ENCODE peak calls at places on chromosome 12, in seven cellular contexts. F is WTC11, B is HCT116, O is A549, E is SK-N-SH, V is H1, Z is endothelial cell of umbilical vein. K is an unnamed sample.

GRCh38 chr12:10364839-10365681 is 24.8 kb downstream of the KLRK1 start:
- DNase-seq in B (peak; percentile 71), O (peak; percentile 53), Z (peak; percentile 82), E (peak; percentile 33), V (no peak), F (no peak), K (peak; percentile 83)

GRCh38 chr12:71787574-71787973 is 32.9 kb downstream of the RAB21 start:
- DNase-seq in B (no peak), F (no peak), V (no peak), E (no peak), O (no peak), Z (peak; percentile 48), K (peak; percentile 85)

GRCh38 chr12:54036620-54037359 is 3.9 kb downstream of the HOXC5 start:
- DNase-seq in E (no peak), Z (no peak), B (no peak), O (peak; percentile 57), V (no peak), F (no peak), K (peak; percentile 83)

GRCh38 chr12:13342971-13343370 is 146.4 kb downstream of the EMP1 start:
- DNase-seq in F (no peak), E (no peak), B (no peak), Z (no peak), V (no peak), O (no peak), K (no peak)

GRCh38 chr12:5037795-5038357 is 5.8 kb upstream of the KCNA5 start:
- DNase-seq in E (no peak), Z (no peak), O (no peak), F (no peak), V (no peak), B (no peak), K (no peak)

GRCh38 chr12:124700810-124701594 is 133.6 kb upstream of the NCOR2 start:
- DNase-seq in E (no peak), Z (peak; percentile 47), F (no peak), V (no peak), O (peak; percentile 69), B (no peak), K (no peak)

GRCh38 chr12:121465921-121466799 is 66.2 kb downstream of the RNF34 start:
- DNase-seq in Z (peak; percentile 29), F (no peak), E (peak; percentile 75), B (no peak), O (peak; percentile 21), V (no peak), K (peak; percentile 72)

GRCh38 chr12:6932766-6933165 is 5.0 kb downstream of the ATN1 start:
- DNase-seq in F (no peak), O (no peak), V (no peak), Z (no peak), B (no peak), E (no peak), K (no peak)

GRCh38 chr12:4269279-4269991 is 4.1 kb upstream of the CCND2 start:
- DNase-seq in B (no peak), V (peak; percentile 93), Z (peak; percentile 65), O (no peak), F (peak; percentile 85), E (peak; percentile 70), K (peak; percentile 92)

GRCh38 chr12:67940780-67941243 is 48.4 kb upstream of the IFNG-AS1 start:
- DNase-seq in O (peak; percentile 30), V (no peak), Z (no peak), E (no peak), B (no peak), F (no peak), K (no peak)

GRCh38 chr12:76820888-76821482 is 57.1 kb downstream of the ZDHHC17 start:
- DNase-seq in V (no peak), E (peak; percentile 34), F (peak; percentile 49), B (peak; percentile 7), Z (peak; percentile 11), O (peak; percentile 52), K (peak; percentile 25)

GRCh38 chr12:115973066-115973465 is 304.4 kb downstream of the MED13L start:
- DNase-seq in Z (peak; percentile 45), V (no peak), E (no peak), O (no peak), B (no peak), F (no peak), K (no peak)

DNA sequence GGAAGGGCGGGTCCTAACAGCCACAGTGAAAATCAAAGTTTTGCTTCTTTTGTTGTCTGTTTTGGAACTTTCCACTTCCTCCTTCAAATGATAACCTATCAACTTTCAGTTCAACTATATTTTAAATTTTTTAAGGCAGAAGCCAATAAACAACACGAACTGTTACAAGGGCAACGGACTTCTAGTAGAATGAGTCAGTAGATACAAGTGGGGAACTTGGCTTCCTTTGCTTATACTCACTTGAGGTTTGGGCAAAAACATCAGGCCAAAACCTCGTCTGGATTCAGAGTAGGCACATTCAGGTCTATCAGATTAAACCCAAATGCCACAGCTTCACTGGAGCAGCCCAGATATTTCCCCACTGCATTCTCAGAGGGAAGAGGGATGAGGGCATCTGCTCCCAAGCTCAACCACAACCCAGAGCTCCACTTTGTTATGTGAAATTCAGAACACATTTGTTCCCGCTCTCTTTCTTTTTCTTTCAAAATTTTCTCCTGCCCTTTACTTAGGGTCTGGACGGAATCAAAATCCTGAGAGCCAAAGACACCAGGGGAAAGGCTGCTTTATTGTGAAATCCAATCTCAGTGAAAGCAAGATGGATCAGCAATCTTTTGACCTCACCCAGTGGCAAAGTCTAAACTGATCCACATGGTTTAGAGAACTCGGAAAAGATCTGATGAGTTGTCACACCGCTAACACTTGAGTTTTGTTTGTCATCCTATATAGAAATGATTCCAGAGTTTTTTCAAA is 152.5 kb upstream of the BTG1 start:
- DNase-seq in Z (no peak), B (no peak), O (no peak), F (no peak), V (no peak), E (no peak), K (no peak)
- TF ChIP-seq MAX in Z (no peak), B (no peak), O (no peak), F (no peak), V (no peak), E (no peak), K (no peak)

DNA sequence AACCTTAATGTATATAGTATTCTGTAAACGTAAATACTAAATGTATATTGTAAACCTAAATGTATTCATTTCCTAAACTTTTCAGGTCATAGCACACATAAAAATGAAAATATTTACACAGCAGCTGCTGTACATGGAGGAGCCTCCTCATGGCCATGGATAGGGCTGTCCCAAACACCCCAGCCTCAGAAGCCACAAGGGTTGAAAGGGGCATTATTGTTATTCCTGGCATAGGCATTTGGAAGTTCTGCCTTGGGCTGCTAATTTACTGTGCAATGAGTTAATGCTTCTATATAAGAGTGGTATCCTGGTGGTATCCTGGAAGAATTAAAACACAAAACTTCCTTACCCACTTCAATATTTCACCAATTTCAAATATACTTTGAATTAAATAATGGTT is 159.4 kb downstream of the SLC5A8 start:
- DNase-seq in E (no peak), B (no peak), O (no peak), Z (no peak), V (no peak), F (no peak), K (no peak)
- TF ChIP-seq MAX in E (no peak), B (no peak), O (no peak), Z (no peak), V (no peak), F (no peak), K (no peak)

DNA sequence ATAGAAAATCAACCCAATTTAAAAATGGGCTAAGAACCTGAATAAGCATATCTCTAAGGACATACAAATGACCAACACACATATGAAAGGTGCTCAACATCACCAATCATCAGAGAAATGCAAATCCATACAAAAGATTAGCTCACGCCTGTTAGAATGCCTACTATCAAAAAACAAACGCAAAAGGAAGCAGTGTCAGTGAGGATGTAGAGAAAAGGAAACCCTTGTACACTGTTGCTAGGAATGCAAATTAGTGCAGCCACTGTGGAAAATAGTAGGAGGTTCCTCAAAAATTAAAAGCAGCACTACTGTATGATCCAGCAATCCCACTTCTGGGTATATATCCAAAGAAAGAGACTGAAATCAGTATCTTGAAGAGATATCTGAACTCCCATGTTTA is 133.0 kb downstream of the CPNE8 start:
- DNase-seq in V (no peak), F (no peak), E (no peak), O (no peak), B (no peak), Z (no peak), K (no peak)
- TF ChIP-seq MAX in V (no peak), F (no peak), E (no peak), O (no peak), B (no peak), Z (no peak), K (no peak)

GRCh38 chr12:51156366-51156765 is 16.6 kb downstream of the TFCP2 start:
- DNase-seq in F (no peak), B (no peak), O (no peak), V (peak; percentile 8), Z (no peak), E (no peak), K (no peak)

GRCh38 chr12:51163795-51164194 is 9.1 kb downstream of the TFCP2 start:
- DNase-seq in Z (no peak), B (no peak), F (no peak), E (no peak), O (no peak), V (no peak), K (no peak)

GRCh38 chr12:51160814-51161459 is 12.0 kb downstream of the TFCP2 start:
- DNase-seq in O (peak; percentile 17), Z (no peak), B (no peak), E (no peak), F (no peak), V (no peak), K (peak; percentile 59)

DNA sequence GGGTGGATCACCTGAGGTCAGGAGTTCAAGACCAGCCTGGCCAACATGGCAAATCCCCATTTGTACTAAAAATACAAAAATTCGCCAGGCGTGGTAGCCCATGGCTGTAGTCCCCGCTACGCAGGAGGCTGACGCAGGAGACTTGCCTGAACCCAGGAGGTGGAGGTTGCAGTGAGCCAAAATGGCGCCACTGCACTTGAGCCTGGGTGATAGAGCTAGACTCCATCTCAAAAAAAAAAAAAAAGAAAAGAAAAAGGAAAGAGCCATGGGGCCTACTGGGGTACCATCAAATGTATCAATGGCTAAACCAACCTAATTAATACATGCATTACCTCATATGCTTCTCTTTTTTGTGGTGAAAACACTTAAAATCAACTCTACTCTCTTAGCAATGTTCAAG is 10.7 kb downstream of the TFCP2 start:
- DNase-seq in V (no peak), B (no peak), E (no peak), F (no peak), O (no peak), Z (no peak), K (no peak)
- TF ChIP-seq MAX in V (no peak), B (no peak), E (no peak), F (no peak), O (no peak), Z (no peak), K (no peak)

GRCh38 chr12:96698965-96699364 is 208.1 kb upstream of the NEDD1 start:
- DNase-seq in O (peak; percentile 72), Z (no peak), F (no peak), B (no peak), V (no peak), E (no peak), K (no peak)
- TF ChIP-seq MAX in O (no peak), Z (no peak), F (no peak), B (no peak), V (no peak), E (no peak), K (no peak)

K was measured in NB4.